ENCODE peak calls at places on chromosomes 5 and 9, in ten cellular contexts. R is Peyer's patch, B is suprapubic skin, A is WERI-Rb-1, M is tibial nerve, W is LNCaP clone FGC, V is heart left ventricle, D is psoas muscle, G is fibroblast of lung, L is brain microvascular endothelial cell. E is an unnamed sample.

GRCh38 chr5:156094001-156094400 is 233.0 kb upstream of the SGCD start:
- DNase-seq in D (no peak), B (no peak), L (no peak), M (no peak), G (peak; percentile 52), V (peak; percentile 28), W (no peak), R (no peak), A (no peak), E (no peak)

GRCh38 chr9:14842269-14842668 is 68.0 kb downstream of the FREM1 start:
- DNase-seq in R (no peak), V (no peak), M (no peak), W (no peak), B (no peak), L (no peak), G (no peak), D (no peak), A (no peak), E (no peak)

GRCh38 chr9:83937861-83938455 is 16.7 kb upstream of the KIF27 start:
- DNase-seq in W (no peak), A (peak; percentile 27), B (no peak), G (peak; percentile 43), D (no peak), L (peak; percentile 35), R (no peak), M (peak; percentile 50), V (no peak), E (no peak)

GRCh38 chr9:23341346-23341745 is 484.7 kb downstream of the ELAVL2 start:
- DNase-seq in R (no peak), W (no peak), V (no peak), G (no peak), L (no peak), A (no peak), D (no peak), M (no peak), B (no peak), E (no peak)

GRCh38 chr5:143479394-143479793 is 75.9 kb upstream of the NR3C1 start:
- DNase-seq in V (no peak), R (no peak), M (no peak), G (no peak), D (no peak), A (no peak), B (no peak), W (no peak), L (no peak), E (no peak)

GRCh38 chr5:126707080-126707479 is 69.9 kb upstream of the LMNB1 start:
- DNase-seq in R (no peak), B (no peak), V (no peak), W (no peak), L (no peak), D (no peak), G (no peak), A (no peak), M (no peak), E (no peak)

GRCh38 chr9:116096853-116097252 is 56.7 kb upstream of the PAPPA start:
- DNase-seq in A (no peak), R (no peak), G (peak; percentile 10), M (no peak), W (no peak), V (no peak), L (no peak), D (no peak), B (no peak), E (no peak)

GRCh38 chr5:135353952-135354721 is 44.9 kb downstream of the MACROH2A1 start:
- DNase-seq in M (no peak), A (no peak), D (no peak), G (peak; percentile 96), B (peak; percentile 35), W (no peak), V (no peak), R (no peak), L (peak; percentile 76), E (no peak)

GRCh38 chr5:10333154-10334006 is 20.1 kb upstream of the MARCHF6 start:
- DNase-seq in R (peak; percentile 76), W (no peak), A (no peak), M (no peak), V (peak; percentile 78), D (peak; percentile 74), G (peak; percentile 46), L (no peak), B (no peak), E (no peak)

GRCh38 chr5:154542581-154542980 is 64.6 kb upstream of the HAND1 start:
- DNase-seq in B (no peak), G (no peak), M (no peak), R (no peak), W (no peak), A (no peak), D (no peak), V (no peak), L (no peak), E (no peak)

GRCh38 chr5:149549461-149550266 is 1.6 kb downstream of the CSNK1A1 start:
- DNase-seq in R (peak; percentile 65), W (no peak), G (peak; percentile 52), A (no peak), M (peak; percentile 22), B (no peak), V (no peak), L (peak; percentile 47), D (no peak), E (peak; percentile 77)

GRCh38 chr5:172926796-172927195 is 32.4 kb upstream of the RPL26L1 start:
- DNase-seq in V (no peak), A (no peak), M (no peak), L (no peak), G (no peak), B (no peak), D (no peak), R (no peak), W (no peak), E (no peak)

GRCh38 chr5:172926008-172926523 is 33.2 kb upstream of the RPL26L1 start:
- DNase-seq in R (no peak), B (no peak), D (no peak), L (no peak), M (no peak), V (no peak), G (no peak), A (no peak), W (no peak), E (no peak)

GRCh38 chr5:172932313-172933017 is 26.8 kb upstream of the RPL26L1 start:
- DNase-seq in B (peak; percentile 86), R (peak; percentile 85), G (peak; percentile 62), M (peak; percentile 55), V (peak; percentile 90), D (peak; percentile 89), W (no peak), L (peak; percentile 70), A (peak; percentile 55), E (peak; percentile 87)

GRCh38 chr5:172931001-172931536 is 28.2 kb upstream of the RPL26L1 start:
- DNase-seq in B (no peak), R (no peak), W (no peak), D (peak; percentile 81), G (peak; percentile 98), A (no peak), M (peak; percentile 40), V (no peak), L (peak; percentile 99), E (peak; percentile 91)

DNA sequence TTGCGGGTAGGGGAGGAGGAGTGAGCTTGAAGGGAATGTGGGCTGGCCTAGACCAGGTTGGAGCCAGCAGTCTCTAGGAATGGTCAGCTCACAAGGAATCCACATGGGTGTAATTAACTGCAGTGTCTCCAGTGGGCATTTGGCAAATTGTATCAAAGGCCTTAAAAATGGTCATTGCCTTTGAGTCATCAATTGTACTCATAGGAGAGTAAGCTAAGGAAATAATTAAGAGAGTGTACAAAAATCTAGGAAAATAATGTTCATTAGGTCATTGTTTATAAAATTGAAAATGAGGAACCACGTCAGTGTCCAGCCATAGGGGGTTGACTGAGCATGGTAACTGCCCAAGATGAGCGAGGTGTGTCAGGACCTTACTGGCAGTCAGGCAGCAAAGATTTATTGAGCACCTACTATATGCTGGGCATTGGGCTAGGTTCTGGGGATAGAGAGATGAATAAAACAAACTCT is 29.8 kb upstream of the RPL26L1 start:
- DNase-seq in A (no peak), B (no peak), R (no peak), D (no peak), W (no peak), M (no peak), V (no peak), G (peak; percentile 96), L (no peak), E (no peak)
- TF ChIP-seq CTCF in A (no peak), B (no peak), R (no peak), D (no peak), W (no peak), M (no peak), V (no peak), G (no peak), L (no peak), E (no peak)

DNA sequence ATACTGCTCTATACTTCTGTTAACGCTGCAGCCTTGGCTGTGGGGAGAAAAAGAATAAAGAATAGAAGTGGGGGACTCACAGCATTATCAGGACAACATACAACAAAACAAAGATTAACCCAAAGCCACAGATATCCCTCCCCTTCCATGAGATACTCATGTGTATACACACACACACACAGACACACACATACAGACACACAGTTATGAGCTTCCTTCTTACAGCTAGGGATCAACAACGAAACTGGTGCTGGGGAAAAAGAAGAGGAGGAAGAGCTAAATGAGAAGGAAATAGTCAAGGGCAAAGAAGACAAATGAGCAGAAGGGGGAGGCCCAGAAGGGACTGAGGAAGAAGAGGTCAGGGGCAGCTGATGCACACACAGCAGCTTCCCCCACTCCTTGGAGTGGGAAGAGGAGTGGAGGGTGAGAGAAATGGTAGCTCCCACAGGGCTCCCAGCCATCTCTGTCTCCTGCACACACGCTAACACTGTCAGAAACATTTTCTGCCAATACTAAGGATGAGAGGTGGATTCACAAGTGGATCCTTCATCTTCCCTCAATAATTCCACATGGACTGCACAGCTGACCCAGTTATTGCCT is 66.2 kb downstream of the SIL1 start:
- DNase-seq in L (no peak), G (no peak), V (no peak), R (no peak), B (no peak), A (no peak), W (no peak), D (no peak), M (no peak), E (no peak)
- H3K4me3 ChIP-seq in L (no peak overlapping the region), G (no peak overlapping the region), V (no peak overlapping the region), R (no peak overlapping the region), B (no peak overlapping the region), A (no peak overlapping the region), W (no peak overlapping the region), D (peak overlapping the region; percentile 37), M (no peak overlapping the region), E (peak overlapping the region; percentile 54)

DNA sequence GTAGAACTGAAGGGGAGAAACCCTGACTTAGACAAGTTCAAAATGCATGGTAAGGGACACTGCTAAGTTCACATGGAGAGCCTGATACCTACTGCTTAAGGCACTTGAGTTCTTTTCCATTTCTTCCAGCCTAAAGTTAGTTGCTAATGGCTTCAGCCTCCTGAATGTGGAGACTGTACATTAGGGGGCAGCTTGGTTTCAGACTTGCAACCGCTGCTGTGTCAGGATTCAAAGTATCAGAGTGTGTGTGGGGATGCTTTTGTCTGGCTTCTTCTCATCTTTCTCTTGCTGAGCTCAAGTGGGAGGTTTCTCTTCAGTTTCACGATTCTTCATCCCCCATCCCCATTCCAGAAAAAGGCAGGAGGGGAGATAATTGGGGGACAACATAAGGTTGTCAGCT is 49.4 kb downstream of the ATP10B start:
- DNase-seq in V (no peak), A (no peak), R (no peak), W (no peak), D (no peak), M (no peak), B (no peak), L (no peak), G (no peak), E (no peak)
- TF ChIP-seq CTCF in V (no peak), A (no peak), R (no peak), W (peak; percentile 32), D (no peak), M (no peak), B (no peak), L (no peak), G (no peak), E (no peak)

GRCh38 chr9:133534346-133535284 is at the start of gene ADAMTSL2:
- DNase-seq in G (peak; percentile 64), A (no peak), R (peak; percentile 59), W (no peak), D (peak; percentile 82), M (no peak), B (no peak), L (no peak), V (peak; percentile 91), E (no peak)
- H3K4me3 ChIP-seq in G (no peak within 1 kb of the TSS), A (no peak within 1 kb of the TSS), R (peak within 1 kb of the TSS; percentile 48), W (no peak within 1 kb of the TSS), D (peak within 1 kb of the TSS; percentile 47), M (peak within 1 kb of the TSS; percentile 33), B (peak within 1 kb of the TSS; percentile 32), L (no peak within 1 kb of the TSS), V (peak within 1 kb of the TSS; percentile 46), E (peak within 1 kb of the TSS; percentile 74)